ENCODE peak calls at places on chromosomes 12 and 14, in eight cellular contexts. S, H, K, A, U, M, O and N are unnamed samples.

GRCh38 chr12:6871052-6871957 is 1.8 kb downstream of the SPSB2 start:
- DNase-seq in S (peak; percentile 36), A (peak; percentile 68), H (peak; percentile 69), U (peak; percentile 65), K (peak; percentile 13), M (peak; percentile 33), O (peak; percentile 56), N (peak; percentile 26)

GRCh38 chr12:8527250-8528130 is 13.2 kb downstream of the CLEC4E start:
- DNase-seq in K (peak; percentile 57), M (no peak), U (no peak), H (no peak), S (peak; percentile 58), O (no peak), A (no peak), N (no peak)

GRCh38 chr14:35438910-35439713 is 34.6 kb upstream of the NFKBIA start:
- DNase-seq in M (no peak), U (no peak), O (peak; percentile 31), A (peak; percentile 38), K (peak; percentile 11), H (peak; percentile 37), S (peak; percentile 57), N (peak; percentile 61)

GRCh38 chr12:108129017-108129812 is at the start of gene WSCD2:
- DNase-seq in S (peak; percentile 92), M (peak; percentile 42), K (peak; percentile 96), O (peak; percentile 32), H (peak; percentile 30), U (peak; percentile 82), A (peak; percentile 47), N (no peak)

GRCh38 chr14:24417832-24418491 is 11.5 kb downstream of the CBLN3 start:
- DNase-seq in U (no peak), M (no peak), A (no peak), H (no peak), S (no peak), O (no peak), K (no peak), N (no peak)

GRCh38 chr12:50555471-50555885 is 50.7 kb downstream of the DIP2B start:
- DNase-seq in M (no peak), O (no peak), A (no peak), K (no peak), S (no peak), H (no peak), U (no peak), N (no peak)

GRCh38 chr12:88993655-88994054 is 358.6 kb downstream of the DUSP6 start:
- DNase-seq in M (peak; percentile 66), A (peak; percentile 77), H (peak; percentile 80), U (peak; percentile 53), S (peak; percentile 65), O (peak; percentile 63), K (peak; percentile 53), N (peak; percentile 12)

GRCh38 chr12:124872068-124872719 is 8.5 kb upstream of the SCARB1 start:
- DNase-seq in A (no peak), O (no peak), K (peak; percentile 21), M (no peak), S (no peak), U (no peak), H (no peak), N (no peak)

GRCh38 chr12:51600721-51601120 is 9.7 kb downstream of the SCN8A start:
- DNase-seq in M (no peak), U (no peak), O (no peak), H (peak; percentile 23), K (no peak), S (no peak), A (peak; percentile 8), N (no peak)

GRCh38 chr14:25516838-25517237 is 466.9 kb upstream of the STXBP6 start:
- DNase-seq in A (no peak), M (no peak), S (peak; percentile 52), K (peak; percentile 25), O (no peak), H (no peak), U (no peak), N (no peak)

GRCh38 chr12:28313631-28314030 is 123.4 kb downstream of the CCDC91 start:
- DNase-seq in O (no peak), H (peak; percentile 32), S (no peak), U (no peak), K (no peak), A (peak; percentile 46), M (no peak), N (no peak)

GRCh38 chr12:99824900-99825562 is 159.7 kb downstream of the ANKS1B start:
- DNase-seq in M (no peak), H (no peak), K (no peak), S (no peak), U (no peak), O (no peak), A (no peak), N (no peak)

DNA sequence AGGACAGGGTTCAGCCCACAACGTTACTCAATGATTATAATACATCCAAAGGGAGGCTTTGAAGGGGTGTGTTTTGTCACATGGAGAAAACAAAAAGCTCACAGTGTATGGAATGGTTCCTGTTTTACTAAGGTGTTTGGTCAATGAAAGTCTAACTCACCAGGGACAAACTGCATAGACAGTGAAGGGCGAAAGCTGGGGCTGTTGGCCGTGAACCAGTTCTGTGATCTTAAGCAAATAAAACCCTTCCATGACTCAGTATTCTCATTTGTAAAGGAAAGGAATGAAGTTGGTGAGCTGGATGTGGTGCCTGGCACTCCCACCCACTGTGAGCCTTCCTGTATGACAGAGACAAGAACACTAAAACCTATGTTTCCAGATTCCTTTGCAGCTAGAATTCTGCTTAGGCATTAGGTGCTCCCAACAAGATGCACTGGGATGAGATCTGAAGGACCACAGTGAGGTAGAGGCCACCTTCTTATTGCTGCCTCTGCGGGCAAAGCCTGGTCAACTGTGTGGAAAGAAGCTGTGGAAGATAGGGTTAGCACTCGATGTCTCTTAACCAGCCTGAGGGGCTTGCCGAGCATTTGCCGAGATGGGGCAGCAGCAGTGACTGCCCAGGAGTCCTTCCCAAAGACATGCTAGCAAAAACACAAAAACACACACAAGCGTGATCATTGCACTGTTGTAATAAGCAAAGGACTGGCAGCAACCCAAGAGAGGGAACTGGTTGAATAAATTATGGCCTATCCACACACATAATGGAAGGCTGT is 48.5 kb downstream of the VCPKMT start:
- DNase-seq in U (no peak), O (peak; percentile 21), H (peak; percentile 97), K (no peak), S (no peak), A (peak; percentile 77), M (no peak), N (no peak)
- TF ChIP-seq EZH2phosphoT487 in U (no peak), O (no peak), H (no peak), K (no peak), S (no peak), A (no peak), M (no peak), N (no peak)

GRCh38 chr12:49121047-49121696 is 10.0 kb downstream of the TUBA1B start:
- DNase-seq in A (peak; percentile 81), M (no peak), U (peak; percentile 76), K (peak; percentile 71), H (peak; percentile 79), S (peak; percentile 84), O (peak; percentile 69), N (peak; percentile 26)
- H2AFZ ChIP-seq in A (peak overlapping the region; percentile 58), M (no peak overlapping the region), U (no peak overlapping the region), K (no peak overlapping the region), H (peak overlapping the region; percentile 14), S (peak overlapping the region; percentile 48), O (peak overlapping the region; percentile 72), N (no peak overlapping the region)

DNA sequence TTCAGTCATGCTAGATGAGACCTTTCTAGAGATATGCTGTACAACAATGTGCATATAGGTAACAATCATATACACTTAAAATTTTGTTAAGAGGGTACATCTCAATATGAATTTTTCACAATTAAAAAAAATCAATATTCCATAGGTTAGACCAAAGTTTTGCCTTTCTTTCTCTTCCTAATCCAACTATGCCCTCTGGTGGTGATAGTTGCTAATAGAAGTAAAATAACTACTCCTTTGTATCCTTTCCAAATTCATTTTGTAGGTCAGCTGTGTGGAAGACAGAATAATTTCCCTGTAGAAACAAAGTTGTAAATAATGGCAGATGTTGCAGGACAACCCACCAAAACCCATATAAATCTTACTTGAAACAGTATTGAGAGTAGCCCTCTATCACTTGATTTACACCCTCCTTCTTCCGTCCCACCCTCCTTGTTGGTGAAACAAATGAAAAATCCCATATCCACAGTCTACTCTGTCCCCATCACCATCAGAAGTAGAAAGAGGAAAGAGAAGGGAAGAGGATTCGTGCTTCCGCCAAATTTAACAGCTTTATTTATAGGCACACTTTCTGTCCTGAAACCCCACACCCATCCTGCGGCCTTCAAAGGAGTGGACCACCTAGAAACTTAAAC is 34.2 kb upstream of the KICS2 start:
- DNase-seq in O (peak; percentile 33), A (peak; percentile 84), M (peak; percentile 58), S (peak; percentile 83), K (peak; percentile 77), H (peak; percentile 85), U (peak; percentile 80), N (peak; percentile 61)
- H3K27ac ChIP-seq in O (no peak overlapping the region), A (no peak overlapping the region), M (no peak overlapping the region), S (no peak overlapping the region), K (no peak overlapping the region), H (no peak overlapping the region), U (no peak overlapping the region), N (no peak overlapping the region)

GRCh38 chr12:9646794-9647622 is 22.5 kb upstream of the CLEC2D start:
- DNase-seq in O (no peak), U (peak; percentile 30), A (peak; percentile 47), H (peak; percentile 1), S (peak; percentile 30), M (no peak), K (peak; percentile 8), N (peak; percentile 52)
- TF ChIP-seq EZH2phosphoT487 in O (no peak), U (no peak), A (no peak), H (no peak), S (no peak), M (no peak), K (no peak), N (no peak)

DNA sequence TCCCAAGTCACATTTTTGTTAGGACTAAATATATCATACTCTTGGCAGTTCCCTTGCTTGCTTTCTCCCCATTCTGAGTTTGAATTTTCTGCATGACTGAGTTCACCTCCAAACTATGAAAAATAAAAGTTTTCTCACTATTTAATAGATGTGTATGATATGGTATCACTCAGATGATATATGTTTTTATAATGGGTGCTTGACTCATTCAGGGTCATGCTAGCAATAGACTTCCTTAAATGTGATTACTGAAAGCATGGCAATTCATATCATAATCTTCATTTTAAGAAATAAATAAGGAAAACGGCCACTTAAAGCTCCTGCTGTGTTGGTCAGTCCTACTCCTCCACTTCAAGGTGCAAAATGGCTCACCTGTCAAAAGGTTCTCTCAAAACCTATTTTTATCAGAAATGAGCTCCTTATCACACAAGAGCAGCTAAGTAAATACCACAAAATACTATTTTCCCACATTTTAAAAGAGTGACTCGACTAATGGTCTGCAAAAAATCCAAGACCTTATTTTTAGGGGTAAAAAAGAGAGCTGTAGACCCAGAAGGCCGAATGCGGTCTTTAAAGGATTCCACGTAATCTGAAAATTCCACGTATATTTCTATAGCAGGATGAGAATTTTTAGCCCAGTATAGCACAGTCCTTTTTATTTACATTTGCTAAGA is 3.9 kb downstream of the C14orf93 start:
- DNase-seq in O (no peak), S (no peak), K (no peak), U (no peak), H (peak; percentile 16), M (no peak), A (peak; percentile 19), N (no peak)
- H2AFZ ChIP-seq in O (no peak overlapping the region), S (no peak overlapping the region), K (no peak overlapping the region), U (peak overlapping the region; percentile 59), H (peak overlapping the region; percentile 89), M (peak overlapping the region; percentile 48), A (peak overlapping the region; percentile 97), N (peak overlapping the region; percentile 69)

DNA sequence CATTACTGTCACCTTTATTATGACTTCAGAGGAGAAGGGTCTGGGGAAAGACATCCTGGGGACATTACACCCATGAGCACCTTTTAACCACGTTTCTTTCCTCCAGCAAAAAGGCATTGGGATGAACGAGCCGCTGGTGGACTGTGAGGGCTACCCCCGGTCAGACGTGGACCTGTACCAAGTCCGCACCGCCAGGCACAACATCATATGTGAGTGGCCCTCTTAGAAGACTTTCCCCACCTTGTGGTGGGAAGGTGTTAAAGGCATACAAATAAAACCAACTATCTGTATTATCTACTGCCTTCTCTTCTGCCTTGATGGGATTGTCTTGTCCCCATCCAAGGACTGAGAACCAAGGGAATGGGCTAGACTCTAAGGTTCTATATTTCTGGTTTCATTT is 6.0 kb downstream of the PSMD9 start:
- DNase-seq in H (peak; percentile 12), M (no peak), A (peak; percentile 45), S (peak; percentile 73), O (no peak), K (peak; percentile 59), U (peak; percentile 62), N (peak; percentile 72)
- H3K27ac ChIP-seq in H (peak overlapping the region; percentile 37), M (peak overlapping the region; percentile 35), A (peak overlapping the region; percentile 37), S (no peak overlapping the region), O (no peak overlapping the region), K (no peak overlapping the region), U (peak overlapping the region; percentile 89), N (peak overlapping the region; percentile 79)